ENCODE peak calls at places on chromosomes 16 and 17, in six cellular contexts. A is GM06990, E is endothelial cell of umbilical vein, D is astrocyte of the spinal cord, U is ovary, I is left ventricle myocardium inferior. V is an unnamed sample.

GRCh38 chr16:87761020-87761506 is 4.7 kb downstream of the KLHDC4 start:
- DNase-seq in A (no peak), E (no peak), D (no peak), U (no peak), I (no peak), V (no peak)

GRCh38 chr17:66915204-66915611 is 49.3 kb upstream of the CACNG4 start:
- DNase-seq in A (no peak), E (no peak), D (no peak), U (no peak), I (no peak), V (no peak)

GRCh38 chr16:77993111-77993571 is 29.2 kb upstream of the CLEC3A start:
- DNase-seq in A (no peak), E (no peak), D (peak), U (no peak), I (no peak), V (peak)

GRCh38 chr16:76931186-76931585 is 259.8 kb upstream of the MON1B start:
- DNase-seq in A (no peak), E (no peak), D (peak), U (no peak), I (no peak), V (peak)

GRCh38 chr16:57906385-57907316 is 64.3 kb downstream of the CNGB1 start:
- DNase-seq in A (no peak), E (peak), D (no peak), U (no peak), I (no peak), V (no peak)

GRCh38 chr16:4461250-4462085 is 13.0 kb downstream of the NMRAL1 start:
- DNase-seq in A (no peak), E (no peak), D (no peak), U (no peak), I (no peak), V (no peak)

GRCh38 chr16:745739-746138 is 4.9 kb upstream of the CIAO3 start:
- DNase-seq in A (peak), E (no peak), D (no peak), U (no peak), I (no peak), V (no peak)

GRCh38 chr17:51258756-51259573 is 884 bp downstream of the MBTD1 start:
- DNase-seq in A (no peak), E (peak), D (no peak), U (peak), I (no peak), V (no peak)

GRCh38 chr17:81097134-81097942 is 62.4 kb downstream of the BAIAP2 start:
- DNase-seq in A (peak), E (peak), D (peak), U (peak), I (peak), V (peak)
- TF ChIP-seq CTCF in A (peak), E (peak), D (peak), U (peak), I (peak), V (peak)

GRCh38 chr17:75115545-75115944 is 5.8 kb downstream of the ARMC7 start:
- DNase-seq in A (no peak), E (no peak), D (no peak), U (no peak), I (no peak), V (no peak)

GRCh38 chr17:75113798-75114551 is 4.2 kb downstream of the ARMC7 start:
- DNase-seq in A (peak), E (peak), D (peak), U (peak), I (peak), V (peak)

GRCh38 chr17:75118307-75118706 is 8.5 kb downstream of the ARMC7 start:
- DNase-seq in A (no peak), E (no peak), D (no peak), U (no peak), I (no peak), V (no peak)

GRCh38 chr17:75111777-75112176 is 2.0 kb downstream of the ARMC7 start:
- DNase-seq in A (no peak), E (no peak), D (no peak), U (no peak), I (no peak), V (no peak)

DNA sequence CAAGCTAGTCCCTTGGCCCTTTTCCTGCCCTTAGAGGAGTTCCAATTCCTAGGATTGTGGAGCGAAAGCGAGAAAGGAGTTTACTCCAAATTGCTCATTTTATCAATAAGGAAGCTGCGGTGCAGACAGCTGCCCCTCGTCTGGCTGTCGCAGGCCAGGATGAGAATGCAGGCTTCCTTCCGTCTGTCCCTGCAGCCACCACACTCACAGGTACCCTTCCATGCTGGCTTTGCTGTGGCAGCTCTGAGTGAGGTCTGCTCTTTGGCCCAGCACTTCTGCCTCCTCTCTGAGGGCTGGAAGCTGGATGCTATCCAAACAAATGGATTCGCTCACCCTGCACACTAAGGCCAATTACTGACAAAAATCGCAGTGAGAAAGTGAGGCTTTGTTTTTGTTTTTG is 6.9 kb downstream of the ARMC7 start:
- DNase-seq in A (no peak), E (no peak), D (no peak), U (no peak), I (no peak), V (peak)
- TF ChIP-seq CTCF in A (no peak), E (no peak), D (no peak), U (no peak), I (no peak), V (no peak)

GRCh38 chr17:75524971-75525805 is at the start of gene LLGL2:
- DNase-seq in A (peak), E (peak), D (no peak), U (peak), I (peak), V (no peak)
- TF ChIP-seq CTCF in A (peak), E (peak), D (peak), U (peak), I (peak), V (no peak)

GRCh38 chr17:57580055-57580739 is 164.9 kb downstream of the CCDC182 start:
- DNase-seq in A (no peak), E (no peak), D (no peak), U (no peak), I (no peak), V (no peak)
- TF ChIP-seq CTCF in A (no peak), E (no peak), D (no peak), U (no peak), I (no peak), V (no peak)

GRCh38 chr16:13631213-13631767 is 288.7 kb upstream of the ERCC4 start:
- DNase-seq in A (no peak), E (no peak), D (no peak), U (no peak), I (no peak), V (no peak)
- TF ChIP-seq CTCF in A (no peak), E (no peak), D (no peak), U (no peak), I (no peak), V (no peak)

GRCh38 chr16:51825740-51826139 is 674.7 kb upstream of the SALL1 start:
- DNase-seq in A (no peak), E (no peak), D (no peak), U (no peak), I (no peak), V (no peak)

GRCh38 chr16:51818342-51818944 is 667.4 kb upstream of the SALL1 start:
- DNase-seq in A (no peak), E (no peak), D (peak), U (no peak), I (peak), V (peak)

GRCh38 chr16:51821527-51821926 is 670.5 kb upstream of the SALL1 start:
- DNase-seq in A (no peak), E (no peak), D (no peak), U (no peak), I (no peak), V (no peak)

GRCh38 chr16:51820176-51820575 is 669.1 kb upstream of the SALL1 start:
- DNase-seq in A (no peak), E (no peak), D (no peak), U (no peak), I (no peak), V (no peak)

GRCh38 chr16:51822471-51822870 is 671.4 kb upstream of the SALL1 start:
- DNase-seq in A (no peak), E (no peak), D (no peak), U (no peak), I (no peak), V (no peak)
- TF ChIP-seq CTCF in A (no peak), E (no peak), D (no peak), U (no peak), I (no peak), V (no peak)

GRCh38 chr17:56812971-56813388 is 20.7 kb downstream of the C17orf67 start:
- DNase-seq in A (no peak), E (no peak), D (no peak), U (no peak), I (no peak), V (no peak)
- TF ChIP-seq CTCF in A (no peak), E (no peak), D (no peak), U (no peak), I (no peak), V (no peak)